ENCODE peak calls at places on chromosomes 7 and 10, in four cellular contexts. P is stimulated activated CD4-positive, alpha-beta T cell treated with anti-CD3 and anti-CD28 coated beads, Interleukin-2, amount 100 ng/mL, for 24 hours; K is ELR; Q is amygdala. L is an unnamed sample.

GRCh38 chr7:29035044-29035740 is 77.1 kb upstream of the TRIL start:
- DNase-seq in P (no peak), K (peak; percentile 78), Q (no peak), L (no peak)

GRCh38 chr10:79153753-79154152 is 85.0 kb downstream of the ZMIZ1 start:
- DNase-seq in P (no peak), K (no peak), Q (no peak), L (no peak)

GRCh38 chr7:143467724-143468123 is 9.9 kb upstream of the TAS2R41 start:
- DNase-seq in P (no peak), K (no peak), Q (no peak), L (no peak)

GRCh38 chr7:2521952-2522591 is 2.5 kb downstream of the LFNG start:
- DNase-seq in P (peak; percentile 72), K (peak; percentile 62), Q (no peak), L (peak; percentile 86)

GRCh38 chr10:70232155-70232858 is 922 bp downstream of the PPA1 start:
- DNase-seq in P (peak; percentile 53), K (peak; percentile 78), Q (no peak), L (peak; percentile 85)

GRCh38 chr10:48287417-48288391 is 13.2 kb upstream of the FRMPD2 start:
- DNase-seq in P (no peak), K (no peak), Q (peak; percentile 61), L (no peak)

GRCh38 chr10:22246680-22247391 is 29.0 kb upstream of the EBLN1 start:
- DNase-seq in P (peak; percentile 52), K (peak; percentile 93), Q (no peak), L (no peak)

GRCh38 chr7:119351320-119351719 is 921.7 kb upstream of the KCND2 start:
- DNase-seq in P (no peak), K (no peak), Q (no peak), L (peak; percentile 58)

GRCh38 chr7:126790763-126791162 is 462.0 kb downstream of the GRM8 start:
- DNase-seq in P (no peak), K (peak; percentile 42), Q (no peak), L (no peak)

L was measured in spleen.